ENCODE peak calls at places on chromosomes 3 and 15, in six cellular contexts. One of them, this sample, is unnamed.

GRCh38 chr15:60083318-60083717 is 79.2 kb downstream of the FOXB1 start:
- DNase-seq in Panc1: no peak
- DNase-seq in fibroblast of lung: peak
- DNase-seq in colonic mucosa: no peak
- DNase-seq in foreskin fibroblast: peak
- DNase-seq in cardiac muscle cell: no peak
- DNase-seq in this sample: no peak

GRCh38 chr3:77915341-77915740 is 875.4 kb downstream of the ROBO2 start:
- DNase-seq in foreskin fibroblast: no peak
- DNase-seq in fibroblast of lung: no peak
- DNase-seq in cardiac muscle cell: no peak
- DNase-seq in Panc1: no peak
- DNase-seq in colonic mucosa: no peak
- DNase-seq in this sample: no peak

GRCh38 chr3:143171141-143171651 is 51.6 kb downstream of the CHST2 start:
- DNase-seq in colonic mucosa: no peak
- DNase-seq in cardiac muscle cell: no peak
- DNase-seq in fibroblast of lung: peak
- DNase-seq in Panc1: no peak
- DNase-seq in foreskin fibroblast: peak
- DNase-seq in this sample: peak

GRCh38 chr3:68055238-68055637 is 400.8 kb upstream of the SUCLG2 start:
- DNase-seq in fibroblast of lung: no peak
- DNase-seq in Panc1: no peak
- DNase-seq in cardiac muscle cell: no peak
- DNase-seq in foreskin fibroblast: no peak
- DNase-seq in colonic mucosa: no peak
- DNase-seq in this sample: no peak

GRCh38 chr3:36648241-36649034 is 115.9 kb downstream of the DCLK3 start:
- DNase-seq in foreskin fibroblast: peak
- DNase-seq in Panc1: peak
- DNase-seq in fibroblast of lung: peak
- DNase-seq in colonic mucosa: no peak
- DNase-seq in cardiac muscle cell: no peak
- DNase-seq in this sample: peak

GRCh38 chr3:66593978-66594377 is 93.2 kb upstream of the LRIG1 start:
- DNase-seq in cardiac muscle cell: no peak
- DNase-seq in colonic mucosa: no peak
- DNase-seq in foreskin fibroblast: peak
- DNase-seq in fibroblast of lung: peak
- DNase-seq in Panc1: peak
- DNase-seq in this sample: peak

GRCh38 chr15:82533801-82534200 is 6.5 kb downstream of the RPS17 start:
- DNase-seq in foreskin fibroblast: no peak
- DNase-seq in cardiac muscle cell: no peak
- DNase-seq in fibroblast of lung: no peak
- DNase-seq in colonic mucosa: no peak
- DNase-seq in Panc1: no peak
- DNase-seq in this sample: no peak

GRCh38 chr3:45105855-45106655 is 40.1 kb downstream of the CDCP1 start:
- DNase-seq in foreskin fibroblast: peak
- DNase-seq in fibroblast of lung: peak
- DNase-seq in colonic mucosa: no peak
- DNase-seq in cardiac muscle cell: no peak
- DNase-seq in Panc1: peak
- DNase-seq in this sample: peak

GRCh38 chr3:58518304-58518789 is 18.6 kb downstream of the ACOX2 start:
- DNase-seq in foreskin fibroblast: peak
- DNase-seq in colonic mucosa: no peak
- DNase-seq in fibroblast of lung: peak
- DNase-seq in cardiac muscle cell: no peak
- DNase-seq in Panc1: no peak
- DNase-seq in this sample: no peak

GRCh38 chr3:58681863-58682262 is 15.3 kb upstream of the FAM3D start:
- DNase-seq in cardiac muscle cell: no peak
- DNase-seq in fibroblast of lung: no peak
- DNase-seq in foreskin fibroblast: no peak
- DNase-seq in colonic mucosa: no peak
- DNase-seq in Panc1: no peak
- DNase-seq in this sample: no peak

GRCh38 chr15:99424978-99425665 is 140.7 kb upstream of the MEF2A start:
- DNase-seq in colonic mucosa: no peak
- DNase-seq in cardiac muscle cell: peak
- DNase-seq in Panc1: no peak
- DNase-seq in fibroblast of lung: peak
- DNase-seq in foreskin fibroblast: peak
- DNase-seq in this sample: peak

GRCh38 chr15:66741646-66742045 is 39.6 kb downstream of the SMAD6 start:
- DNase-seq in fibroblast of lung: no peak
- DNase-seq in Panc1: no peak
- DNase-seq in cardiac muscle cell: no peak
- DNase-seq in foreskin fibroblast: no peak
- DNase-seq in colonic mucosa: no peak
- DNase-seq in this sample: no peak

GRCh38 chr3:13235079-13235478 is 161.8 kb upstream of the IQSEC1 start:
- DNase-seq in fibroblast of lung: no peak
- DNase-seq in cardiac muscle cell: no peak
- DNase-seq in foreskin fibroblast: no peak
- DNase-seq in Panc1: no peak
- DNase-seq in colonic mucosa: no peak
- DNase-seq in this sample: no peak

GRCh38 chr3:188326111-188326510 is 172.2 kb downstream of the LPP start:
- DNase-seq in colonic mucosa: no peak
- DNase-seq in fibroblast of lung: peak
- DNase-seq in cardiac muscle cell: no peak
- DNase-seq in Panc1: no peak
- DNase-seq in foreskin fibroblast: no peak
- DNase-seq in this sample: peak

GRCh38 chr15:88630141-88630721 is 8.6 kb upstream of the ISG20 start:
- DNase-seq in cardiac muscle cell: no peak
- DNase-seq in colonic mucosa: peak
- DNase-seq in fibroblast of lung: no peak
- DNase-seq in foreskin fibroblast: no peak
- DNase-seq in Panc1: no peak
- DNase-seq in this sample: no peak

GRCh38 chr3:148226246-148226645 is 471.5 kb upstream of the AGTR1 start:
- DNase-seq in colonic mucosa: no peak
- DNase-seq in fibroblast of lung: no peak
- DNase-seq in foreskin fibroblast: no peak
- DNase-seq in Panc1: no peak
- DNase-seq in cardiac muscle cell: no peak
- DNase-seq in this sample: no peak

GRCh38 chr15:44595246-44595645 is 58.3 kb downstream of the EIF3J start:
- DNase-seq in fibroblast of lung: no peak
- DNase-seq in Panc1: no peak
- DNase-seq in cardiac muscle cell: no peak
- DNase-seq in colonic mucosa: no peak
- DNase-seq in foreskin fibroblast: no peak
- DNase-seq in this sample: no peak

GRCh38 chr15:69511015-69511414 is 58.4 kb downstream of the RPLP1 start:
- DNase-seq in Panc1: no peak
- DNase-seq in colonic mucosa: no peak
- DNase-seq in cardiac muscle cell: no peak
- DNase-seq in fibroblast of lung: no peak
- DNase-seq in foreskin fibroblast: no peak
- DNase-seq in this sample: no peak

GRCh38 chr15:70156781-70157261 is 59.1 kb upstream of the TLE3 start:
- DNase-seq in colonic mucosa: no peak
- DNase-seq in cardiac muscle cell: no peak
- DNase-seq in fibroblast of lung: peak
- DNase-seq in Panc1: no peak
- DNase-seq in foreskin fibroblast: peak
- DNase-seq in this sample: peak

GRCh38 chr3:83224101-83224868 is 1462.8 kb upstream of the GBE1 start:
- DNase-seq in colonic mucosa: no peak
- DNase-seq in Panc1: no peak
- DNase-seq in foreskin fibroblast: peak
- DNase-seq in fibroblast of lung: peak
- DNase-seq in cardiac muscle cell: no peak
- DNase-seq in this sample: peak

DNA sequence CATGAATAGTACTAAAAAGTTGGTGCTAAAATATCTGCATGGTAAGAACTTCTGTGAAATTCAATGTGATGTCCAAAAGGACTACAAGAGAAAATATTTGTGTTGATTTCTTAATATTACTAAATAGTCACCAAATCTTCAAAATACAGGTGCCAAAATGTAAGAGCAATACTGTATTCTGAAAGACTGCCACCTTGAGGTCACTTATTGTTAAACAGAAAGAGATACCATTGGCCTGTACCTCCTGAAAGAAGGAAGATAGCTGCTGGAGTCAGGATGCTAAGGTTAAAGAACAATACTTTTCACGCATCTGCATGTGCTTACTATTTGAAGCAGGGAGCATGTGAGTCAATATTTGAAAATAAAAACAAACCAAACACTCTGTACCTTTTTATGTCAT is 72.0 kb upstream of the LSAMP start:
- DNase-seq in Panc1: no peak
- DNase-seq in cardiac muscle cell: peak
- DNase-seq in fibroblast of lung: peak
- DNase-seq in foreskin fibroblast: peak
- DNase-seq in colonic mucosa: no peak
- DNase-seq in this sample: peak
- TF ChIP-seq CTCF in Panc1: peak
- TF ChIP-seq CTCF in cardiac muscle cell: peak
- TF ChIP-seq CTCF in fibroblast of lung: peak
- TF ChIP-seq CTCF in foreskin fibroblast: peak
- TF ChIP-seq CTCF in colonic mucosa: no peak
- TF ChIP-seq CTCF in this sample: peak

GRCh38 chr3:487580-487979 is 291.0 kb downstream of the CHL1 start:
- DNase-seq in fibroblast of lung: no peak
- DNase-seq in foreskin fibroblast: no peak
- DNase-seq in colonic mucosa: no peak
- DNase-seq in Panc1: no peak
- DNase-seq in cardiac muscle cell: no peak
- DNase-seq in this sample: no peak

GRCh38 chr3:494190-494589 is 297.6 kb downstream of the CHL1 start:
- DNase-seq in foreskin fibroblast: no peak
- DNase-seq in colonic mucosa: no peak
- DNase-seq in Panc1: no peak
- DNase-seq in fibroblast of lung: no peak
- DNase-seq in cardiac muscle cell: no peak
- DNase-seq in this sample: no peak

DNA sequence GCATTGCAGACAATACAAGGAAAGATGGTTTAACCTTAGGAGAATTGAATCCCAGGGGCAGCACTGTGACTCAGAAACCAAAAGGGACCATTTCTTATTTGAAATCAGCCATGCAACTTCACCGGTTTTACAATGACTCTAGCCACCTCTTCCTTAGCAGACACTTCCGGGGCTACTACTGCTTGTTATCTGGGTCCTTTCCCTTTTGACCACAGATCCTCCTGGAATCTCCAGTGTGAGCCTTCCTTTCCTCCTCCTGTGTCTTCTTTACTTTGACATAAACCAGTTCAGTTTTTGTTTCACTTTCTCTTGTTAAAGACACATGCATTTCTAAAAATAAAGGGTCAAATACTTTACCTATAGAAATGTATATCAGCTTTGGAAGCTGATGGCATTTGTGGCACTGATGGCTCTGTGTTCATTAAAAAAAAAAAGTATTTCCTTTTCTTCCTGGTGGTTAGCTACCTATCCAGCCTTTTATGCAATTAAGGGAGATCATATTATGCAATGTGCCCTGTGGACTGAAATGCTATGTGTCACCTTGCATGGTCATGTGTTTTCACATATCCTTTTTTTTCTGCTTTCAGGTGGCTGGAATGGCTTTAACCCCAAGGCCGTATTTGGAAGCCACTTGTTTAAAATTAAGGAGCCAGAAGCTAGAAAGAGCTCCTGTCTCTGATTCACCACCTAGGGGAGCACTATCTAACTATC is 296.2 kb downstream of the CHL1 start:
- DNase-seq in Panc1: no peak
- DNase-seq in fibroblast of lung: no peak
- DNase-seq in foreskin fibroblast: no peak
- DNase-seq in cardiac muscle cell: no peak
- DNase-seq in colonic mucosa: no peak
- DNase-seq in this sample: no peak
- H3K4me3 ChIP-seq in Panc1: no peak
- H3K4me3 ChIP-seq in fibroblast of lung: no peak
- H3K4me3 ChIP-seq in foreskin fibroblast: no peak
- H3K4me3 ChIP-seq in cardiac muscle cell: no peak
- H3K4me3 ChIP-seq in colonic mucosa: no peak
- H3K4me3 ChIP-seq in this sample: no peak

DNA sequence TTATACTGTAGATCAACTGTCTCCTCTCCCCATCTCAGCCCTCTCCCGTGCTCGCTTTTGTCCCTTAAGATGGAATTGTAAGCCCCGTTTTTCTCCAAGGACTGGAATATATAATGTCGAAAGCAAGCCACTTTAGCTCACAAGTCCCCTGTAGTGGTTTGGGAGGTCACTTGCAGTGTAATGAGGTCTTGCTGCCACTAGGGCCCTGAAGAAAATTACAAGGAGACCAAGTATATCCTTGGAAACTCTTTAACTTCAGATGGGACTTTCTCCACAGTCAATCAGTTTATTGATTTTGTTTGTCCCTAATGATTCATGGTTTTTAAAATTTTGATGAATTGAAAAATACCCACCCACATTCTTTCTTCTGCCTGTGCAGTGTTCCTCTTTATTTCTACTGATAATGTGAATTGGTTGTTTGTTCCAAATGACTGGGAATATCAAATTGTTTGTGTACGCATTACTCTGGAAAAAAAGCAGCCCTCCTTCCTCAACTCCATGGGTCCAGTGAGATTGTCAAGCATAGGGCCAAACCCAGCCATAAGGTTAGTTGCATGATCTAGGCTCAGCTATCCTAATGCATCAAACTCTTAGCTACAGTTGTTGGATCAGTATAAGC is 294.8 kb downstream of the MCTP2 start:
- DNase-seq in Panc1: no peak
- DNase-seq in colonic mucosa: no peak
- DNase-seq in foreskin fibroblast: no peak
- DNase-seq in fibroblast of lung: no peak
- DNase-seq in cardiac muscle cell: peak
- DNase-seq in this sample: no peak
- TF ChIP-seq CTCF in Panc1: peak
- TF ChIP-seq CTCF in colonic mucosa: peak
- TF ChIP-seq CTCF in foreskin fibroblast: peak
- TF ChIP-seq CTCF in fibroblast of lung: peak
- TF ChIP-seq CTCF in cardiac muscle cell: no peak
- TF ChIP-seq CTCF in this sample: no peak

GRCh38 chr15:92143765-92144164 is 249.9 kb upstream of the ST8SIA2 start:
- DNase-seq in fibroblast of lung: no peak
- DNase-seq in cardiac muscle cell: no peak
- DNase-seq in foreskin fibroblast: no peak
- DNase-seq in Panc1: no peak
- DNase-seq in colonic mucosa: no peak
- DNase-seq in this sample: no peak

GRCh38 chr15:92151741-92152140 is 241.9 kb upstream of the ST8SIA2 start:
- DNase-seq in cardiac muscle cell: no peak
- DNase-seq in fibroblast of lung: no peak
- DNase-seq in colonic mucosa: no peak
- DNase-seq in foreskin fibroblast: no peak
- DNase-seq in Panc1: no peak
- DNase-seq in this sample: no peak

GRCh38 chr15:92149469-92149868 is 244.2 kb upstream of the ST8SIA2 start:
- DNase-seq in Panc1: no peak
- DNase-seq in cardiac muscle cell: no peak
- DNase-seq in colonic mucosa: no peak
- DNase-seq in fibroblast of lung: no peak
- DNase-seq in foreskin fibroblast: peak
- DNase-seq in this sample: no peak

GRCh38 chr15:92152983-92153382 is 240.7 kb upstream of the ST8SIA2 start:
- DNase-seq in colonic mucosa: no peak
- DNase-seq in foreskin fibroblast: no peak
- DNase-seq in Panc1: no peak
- DNase-seq in cardiac muscle cell: no peak
- DNase-seq in fibroblast of lung: no peak
- DNase-seq in this sample: no peak

GRCh38 chr15:92149029-92149428 is 244.7 kb upstream of the ST8SIA2 start:
- DNase-seq in colonic mucosa: no peak
- DNase-seq in Panc1: no peak
- DNase-seq in foreskin fibroblast: peak
- DNase-seq in cardiac muscle cell: no peak
- DNase-seq in fibroblast of lung: no peak
- DNase-seq in this sample: no peak
- H3K4me3 ChIP-seq in colonic mucosa: no peak
- H3K4me3 ChIP-seq in Panc1: no peak
- H3K4me3 ChIP-seq in foreskin fibroblast: no peak
- H3K4me3 ChIP-seq in cardiac muscle cell: no peak
- H3K4me3 ChIP-seq in fibroblast of lung: no peak
- H3K4me3 ChIP-seq in this sample: no peak

This sample was measured in fibroblast of pulmonary artery.